ENCODE peak calls at places on chromosomes 4 and X, in nine cellular contexts. V is cardiac muscle cell, L is brain microvascular endothelial cell, T is kidney epithelial cell, I is lower lobe of right lung, J is thoracic aorta, W is cardiac fibroblast, A is ovary, X is AG04450. N is an unnamed sample.

GRCh38 chr4:13921805-13922204 is 294.3 kb upstream of the BOD1L1 start:
- DNase-seq in V (no peak), L (no peak), T (no peak), I (no peak), J (no peak), W (peak), A (no peak), X (no peak), N (no peak)

GRCh38 chr4:858136-858535 is 32.2 kb upstream of the CPLX1 start:
- DNase-seq in V (no peak), L (no peak), T (no peak), I (peak), J (no peak), W (no peak), A (no peak), X (no peak), N (no peak)

GRCh38 chrX:40086569-40087335 is 11.0 kb downstream of the BCOR start:
- DNase-seq in V (no peak), L (no peak), T (no peak), I (no peak), J (no peak), W (no peak), A (no peak), X (peak), N (no peak)

GRCh38 chrX:5998901-5999300 is 229.8 kb downstream of the NLGN4X start:
- DNase-seq in V (no peak), L (no peak), T (no peak), I (no peak), J (no peak), W (no peak), A (no peak), X (no peak), N (no peak)

GRCh38 chr4:122819708-122820449 is 6.8 kb upstream of the FGF2 start:
- DNase-seq in V (no peak), L (peak), T (no peak), I (no peak), J (no peak), W (peak), A (no peak), X (no peak), N (no peak)

GRCh38 chrX:37755073-37755472 is 24.8 kb upstream of the CYBB start:
- DNase-seq in V (no peak), L (no peak), T (no peak), I (no peak), J (no peak), W (no peak), A (no peak), X (no peak), N (no peak)

GRCh38 chrX:80808160-80808735 is 1.4 kb downstream of the BRWD3 start:
- DNase-seq in V (peak), L (peak), T (no peak), I (peak), J (peak), W (peak), A (peak), X (peak), N (peak)

GRCh38 chrX:150199181-150199580 is 163.9 kb upstream of the MAMLD1 start:
- DNase-seq in V (no peak), L (no peak), T (no peak), I (no peak), J (no peak), W (no peak), A (no peak), X (no peak), N (no peak)

GRCh38 chr4:113699772-113700171 is 61.8 kb downstream of the CAMK2D start:
- DNase-seq in V (no peak), L (no peak), T (no peak), I (no peak), J (no peak), W (peak), A (no peak), X (no peak), N (no peak)

GRCh38 chr4:110610620-110610939 is 12.3 kb downstream of the PITX2 start:
- DNase-seq in V (no peak), L (no peak), T (no peak), I (no peak), J (no peak), W (no peak), A (no peak), X (no peak), N (no peak)

GRCh38 chr4:122914292-122914904 is 8.0 kb downstream of the NUDT6 start:
- DNase-seq in V (no peak), L (no peak), T (no peak), I (no peak), J (no peak), W (peak), A (no peak), X (peak), N (no peak)

GRCh38 chrX:35382966-35383365 is 415.2 kb upstream of the MAGEB16 start:
- DNase-seq in V (no peak), L (no peak), T (no peak), I (no peak), J (no peak), W (no peak), A (no peak), X (no peak), N (no peak)

GRCh38 chrX:15472523-15472922 is 20.6 kb downstream of the PIR start:
- DNase-seq in V (no peak), L (no peak), T (no peak), I (no peak), J (no peak), W (peak), A (no peak), X (no peak), N (no peak)

GRCh38 chr4:86926428-86927086 is 8.3 kb upstream of the AFF1 start:
- DNase-seq in V (no peak), L (no peak), T (no peak), I (no peak), J (no peak), W (no peak), A (no peak), X (no peak), N (no peak)

GRCh38 chr4:184432127-184432922 is 42.0 kb downstream of the IRF2 start:
- DNase-seq in V (no peak), L (no peak), T (no peak), I (peak), J (no peak), W (no peak), A (no peak), X (no peak), N (no peak)

GRCh38 chr4:129223955-129224354 is 128.0 kb downstream of the C4orf33 start:
- DNase-seq in V (no peak), L (no peak), T (no peak), I (no peak), J (no peak), W (no peak), A (no peak), X (no peak), N (no peak)

GRCh38 chr4:114365591-114365990 is 233.0 kb upstream of the UGT8 start:
- DNase-seq in V (no peak), L (no peak), T (no peak), I (no peak), J (no peak), W (no peak), A (no peak), X (no peak), N (no peak)

GRCh38 chr4:184756399-184756798 is 22.5 kb upstream of the CENPU start:
- DNase-seq in V (no peak), L (no peak), T (no peak), I (no peak), J (no peak), W (peak), A (peak), X (no peak), N (no peak)

GRCh38 chrX:146041741-146042140 is 224.1 kb downstream of the SLITRK2 start:
- DNase-seq in V (no peak), L (no peak), T (no peak), I (no peak), J (no peak), W (no peak), A (no peak), X (no peak), N (no peak)

GRCh38 chrX:56066016-56066415 is 166.1 kb upstream of the KLF8 start:
- DNase-seq in V (no peak), L (no peak), T (no peak), I (no peak), J (no peak), W (no peak), A (no peak), X (no peak), N (no peak)

GRCh38 chr4:181566490-181566889 is 676.7 kb upstream of the TENM3 start:
- DNase-seq in V (no peak), L (peak), T (no peak), I (no peak), J (no peak), W (peak), A (no peak), X (peak), N (peak)

GRCh38 chr4:27088491-27088890 is 227.8 kb downstream of the STIM2 start:
- DNase-seq in V (no peak), L (no peak), T (no peak), I (no peak), J (no peak), W (no peak), A (no peak), X (no peak), N (no peak)

GRCh38 chr4:36310793-36311192 is 29.4 kb downstream of the DTHD1 start:
- DNase-seq in V (no peak), L (no peak), T (no peak), I (no peak), J (no peak), W (no peak), A (peak), X (no peak), N (no peak)

GRCh38 chr4:40446785-40447184 is 111.7 kb downstream of the CHRNA9 start:
- DNase-seq in V (no peak), L (no peak), T (no peak), I (no peak), J (no peak), W (no peak), A (no peak), X (no peak), N (no peak)

GRCh38 chrX:13050151-13050550 is 5.7 kb upstream of the FAM9C start:
- DNase-seq in V (no peak), L (no peak), T (no peak), I (no peak), J (no peak), W (no peak), A (no peak), X (no peak), N (no peak)

GRCh38 chr4:184851200-184851541 is 25.4 kb upstream of the ACSL1 start:
- DNase-seq in V (no peak), L (no peak), T (no peak), I (no peak), J (no peak), W (peak), A (no peak), X (no peak), N (no peak)

GRCh38 chr4:61572160-61572559 is 372.0 kb downstream of the ADGRL3 start:
- DNase-seq in V (no peak), L (no peak), T (peak), I (no peak), J (no peak), W (peak), A (no peak), X (no peak), N (no peak)

GRCh38 chr4:40211224-40212185 is 14.7 kb downstream of the RHOH start:
- DNase-seq in V (no peak), L (no peak), T (no peak), I (no peak), J (no peak), W (peak), A (no peak), X (no peak), N (no peak)

GRCh38 chr4:14560577-14560976 is 441.7 kb upstream of the CPEB2 start:
- DNase-seq in V (no peak), L (no peak), T (no peak), I (no peak), J (no peak), W (no peak), A (no peak), X (no peak), N (no peak)

GRCh38 chrX:10090319-10090718 is 66.5 kb upstream of the CLCN4 start:
- DNase-seq in V (no peak), L (no peak), T (no peak), I (no peak), J (no peak), W (peak), A (no peak), X (no peak), N (no peak)

GRCh38 chrX:108537005-108537404 is 97.4 kb downstream of the COL4A5 start:
- DNase-seq in V (peak), L (peak), T (peak), I (no peak), J (no peak), W (peak), A (no peak), X (no peak), N (no peak)

GRCh38 chr4:145716200-145716599 is 36.3 kb downstream of the C4orf51 start:
- DNase-seq in V (no peak), L (no peak), T (no peak), I (no peak), J (no peak), W (peak), A (no peak), X (peak), N (peak)

DNA sequence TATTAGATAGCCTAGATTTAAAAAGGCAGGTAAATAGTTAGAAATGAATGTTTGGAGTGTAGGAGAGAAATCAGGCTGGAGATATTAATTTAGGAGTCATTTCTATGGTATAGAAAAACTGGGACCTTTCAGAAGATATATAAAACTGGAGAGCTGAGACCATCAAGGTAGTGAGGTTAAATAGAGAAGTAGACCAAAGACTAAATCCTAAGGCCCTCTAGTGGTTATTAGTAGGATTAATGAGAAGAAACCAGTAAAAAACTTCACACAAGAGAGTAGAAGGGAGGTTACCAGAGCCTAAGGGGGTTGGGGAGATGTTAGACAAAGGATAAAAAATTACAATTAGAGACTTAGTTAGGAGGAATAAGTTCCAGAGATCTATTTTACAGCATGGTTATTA is 351.0 kb upstream of the SPANXN1 start:
- DNase-seq in V (peak), L (no peak), T (no peak), I (no peak), J (no peak), W (peak), A (no peak), X (no peak), N (no peak)
- TF ChIP-seq CTCF in V (no peak), L (peak), T (no peak), I (peak), J (no peak), W (peak), A (no peak), X (no peak), N (no peak)

GRCh38 chr4:168787334-168787733 is 222.7 kb downstream of the CBR4 start:
- DNase-seq in V (no peak), L (no peak), T (no peak), I (no peak), J (no peak), W (no peak), A (no peak), X (no peak), N (no peak)

GRCh38 chr4:168791376-168791775 is 218.7 kb downstream of the CBR4 start:
- DNase-seq in V (no peak), L (no peak), T (no peak), I (no peak), J (no peak), W (no peak), A (no peak), X (no peak), N (no peak)

GRCh38 chr4:168790898-168791297 is 219.2 kb downstream of the CBR4 start:
- DNase-seq in V (no peak), L (no peak), T (no peak), I (no peak), J (no peak), W (no peak), A (no peak), X (no peak), N (no peak)

GRCh38 chr4:168784786-168785461 is 225.1 kb downstream of the CBR4 start:
- DNase-seq in V (no peak), L (no peak), T (no peak), I (no peak), J (no peak), W (peak), A (no peak), X (no peak), N (no peak)

DNA sequence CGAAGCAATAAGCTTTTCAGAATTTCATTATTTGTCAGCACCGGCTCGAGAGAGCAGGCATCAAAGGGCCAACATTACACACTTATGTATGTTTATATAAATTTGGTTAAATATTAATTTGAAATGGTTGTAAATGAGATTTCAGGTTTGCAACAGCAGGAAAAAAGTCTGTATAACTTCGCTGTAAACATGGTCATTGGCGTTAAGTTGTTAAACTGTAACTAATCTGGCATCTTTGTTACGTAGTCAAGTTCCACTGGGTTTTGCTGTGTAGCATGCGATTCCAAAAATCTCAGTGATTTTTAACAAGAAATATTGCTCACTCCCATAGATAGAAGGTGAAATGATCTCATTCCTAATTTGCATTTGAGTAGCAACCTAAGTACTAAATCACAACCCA is 222.3 kb downstream of the CBR4 start:
- DNase-seq in V (no peak), L (no peak), T (no peak), I (no peak), J (no peak), W (no peak), A (no peak), X (no peak), N (peak)
- H3K4me3 ChIP-seq in V (no peak), L (no peak), T (no peak), I (no peak), J (no peak), W (no peak), A (peak), X (no peak), N (no peak)

DNA sequence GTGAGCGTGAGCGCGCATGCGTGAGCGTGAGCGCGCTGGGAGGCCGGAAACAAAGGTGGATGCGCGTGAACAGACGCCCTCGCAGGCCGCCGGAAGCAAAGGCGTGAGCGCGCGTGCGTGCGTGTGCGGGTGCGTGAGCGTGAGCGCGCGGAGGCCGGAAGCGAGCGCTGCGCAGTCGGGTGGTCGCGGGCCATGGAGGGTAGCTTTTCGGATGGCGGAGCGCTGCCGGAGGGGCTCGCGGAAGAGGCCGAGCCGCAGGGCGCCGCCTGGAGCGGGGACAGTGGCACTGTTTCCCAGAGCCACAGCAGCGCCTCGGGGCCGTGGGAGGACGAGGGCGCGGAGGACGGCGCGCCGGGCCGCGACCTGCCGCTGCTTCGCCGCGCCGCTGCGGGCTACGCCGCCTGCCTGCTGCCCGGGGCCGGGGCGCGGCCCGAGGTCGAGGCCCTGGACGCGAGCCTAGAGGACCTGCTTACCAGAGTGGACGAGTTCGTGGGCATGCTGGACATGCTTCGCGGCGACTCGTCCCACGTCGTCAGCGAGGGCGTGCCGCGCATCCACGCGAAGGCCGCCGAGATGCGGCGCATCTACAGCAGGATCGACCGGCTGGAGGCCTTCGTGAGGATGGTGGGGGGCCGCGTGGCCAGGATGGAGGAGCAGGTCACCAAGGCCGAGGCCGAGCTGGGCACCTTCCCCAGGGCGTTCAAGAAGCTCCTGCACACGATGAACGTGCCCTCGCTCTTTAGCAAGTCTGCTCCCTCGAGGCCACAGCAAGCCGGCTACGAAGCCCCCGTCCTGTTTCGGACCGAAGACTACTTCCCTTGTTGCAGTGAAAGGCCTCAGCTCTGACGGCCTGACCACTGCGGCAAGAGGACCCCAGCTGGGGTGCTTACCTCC is at the start of gene BLOC1S4:
- DNase-seq in V (peak), L (peak), T (peak), I (peak), J (peak), W (peak), A (peak), X (peak), N (no peak)
- TF ChIP-seq CTCF in V (peak), L (peak), T (no peak), I (no peak), J (no peak), W (no peak), A (peak), X (no peak), N (peak)

DNA sequence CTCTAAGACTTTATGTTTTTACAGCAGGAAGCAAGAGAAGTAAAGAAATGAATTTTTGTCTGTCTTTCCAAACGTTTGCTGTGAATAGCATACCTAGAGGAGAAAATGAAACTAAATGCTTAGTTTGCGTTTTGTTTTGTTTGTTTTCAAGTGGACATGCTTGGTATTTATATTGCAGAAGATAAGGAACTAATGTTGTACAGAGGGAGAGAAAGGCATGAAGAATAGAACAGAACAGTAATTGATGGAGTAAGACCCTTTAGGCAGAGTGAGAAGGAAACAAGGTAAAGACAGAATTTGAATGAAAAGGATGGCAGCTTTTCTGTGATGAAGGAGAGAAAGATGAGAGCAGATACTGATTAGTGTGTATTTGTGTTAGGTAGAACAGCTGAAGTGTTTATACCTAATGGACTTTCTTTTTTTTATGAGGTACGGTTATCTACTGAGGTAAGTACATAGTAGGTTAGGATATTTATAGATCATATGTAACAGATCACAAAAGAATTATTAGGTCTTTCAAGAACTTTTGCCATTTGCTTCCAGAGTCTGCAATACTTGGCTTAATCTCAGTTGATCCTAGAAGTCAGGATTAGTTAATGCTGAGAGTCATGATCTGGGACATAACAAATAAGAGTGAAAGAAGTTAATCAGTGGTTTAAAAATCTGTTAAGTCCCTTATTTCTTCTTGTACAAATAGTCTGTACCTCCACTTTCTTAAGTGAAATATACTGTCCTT is 36.9 kb downstream of the FABP2 start:
- DNase-seq in V (no peak), L (no peak), T (no peak), I (no peak), J (no peak), W (peak), A (no peak), X (no peak), N (no peak)
- H3K4me3 ChIP-seq in V (no peak), L (peak), T (no peak), I (no peak), J (peak), W (no peak), A (no peak), X (peak), N (no peak)

N was measured in AG04449.